ENCODE peak calls at places on chromosomes 13 and 19, in seven cellular contexts. One of them, this sample, is unnamed.

GRCh38 chr19:3679581-3679980 is 20.7 kb downstream of the PIP5K1C start:
- DNase-seq in suprapubic skin: no peak
- DNase-seq in stomach: no peak
- DNase-seq in breast epithelium: no peak
- DNase-seq in transverse colon: no peak
- DNase-seq in spleen: no peak
- DNase-seq in endothelial cell of umbilical vein: no peak
- DNase-seq in this sample: no peak

GRCh38 chr19:40614595-40615411 is 13.6 kb downstream of the LTBP4 start:
- DNase-seq in suprapubic skin: peak; percentile 94
- DNase-seq in stomach: peak; percentile 82
- DNase-seq in breast epithelium: no peak
- DNase-seq in transverse colon: peak; percentile 93
- DNase-seq in spleen: peak; percentile 85
- DNase-seq in endothelial cell of umbilical vein: peak; percentile 78
- DNase-seq in this sample: no peak

GRCh38 chr13:78610381-78610883 is 7.1 kb upstream of the POU4F1 start:
- DNase-seq in suprapubic skin: no peak
- DNase-seq in stomach: no peak
- DNase-seq in breast epithelium: no peak
- DNase-seq in transverse colon: no peak
- DNase-seq in spleen: no peak
- DNase-seq in endothelial cell of umbilical vein: no peak
- DNase-seq in this sample: no peak

GRCh38 chr19:44816301-44816700 is 7.4 kb downstream of the BCAM start:
- DNase-seq in suprapubic skin: no peak
- DNase-seq in stomach: no peak
- DNase-seq in breast epithelium: no peak
- DNase-seq in transverse colon: no peak
- DNase-seq in spleen: no peak
- DNase-seq in endothelial cell of umbilical vein: no peak
- DNase-seq in this sample: no peak

GRCh38 chr13:110685305-110685704 is 20.6 kb downstream of the CARS2 start:
- DNase-seq in suprapubic skin: no peak
- DNase-seq in stomach: no peak
- DNase-seq in breast epithelium: no peak
- DNase-seq in transverse colon: no peak
- DNase-seq in spleen: peak; percentile 8
- DNase-seq in endothelial cell of umbilical vein: no peak
- DNase-seq in this sample: no peak

GRCh38 chr19:45403781-45404556 is 900 bp downstream of the PPP1R13L start:
- DNase-seq in suprapubic skin: peak; percentile 81
- DNase-seq in stomach: peak; percentile 73
- DNase-seq in breast epithelium: peak; percentile 81
- DNase-seq in transverse colon: peak; percentile 82
- DNase-seq in spleen: peak; percentile 87
- DNase-seq in endothelial cell of umbilical vein: peak; percentile 58
- DNase-seq in this sample: no peak

GRCh38 chr13:72295173-72295572 is 428.2 kb upstream of the DACH1 start:
- DNase-seq in suprapubic skin: no peak
- DNase-seq in stomach: no peak
- DNase-seq in breast epithelium: no peak
- DNase-seq in transverse colon: no peak
- DNase-seq in spleen: no peak
- DNase-seq in endothelial cell of umbilical vein: peak; percentile 84
- DNase-seq in this sample: no peak

GRCh38 chr13:108193806-108194205 is 21.5 kb downstream of the LIG4 start:
- DNase-seq in suprapubic skin: no peak
- DNase-seq in stomach: no peak
- DNase-seq in breast epithelium: no peak
- DNase-seq in transverse colon: no peak
- DNase-seq in spleen: no peak
- DNase-seq in endothelial cell of umbilical vein: no peak
- DNase-seq in this sample: no peak

GRCh38 chr13:113880651-113881611 is 17.1 kb upstream of the GAS6 start:
- DNase-seq in suprapubic skin: peak; percentile 44
- DNase-seq in stomach: no peak
- DNase-seq in breast epithelium: no peak
- DNase-seq in transverse colon: no peak
- DNase-seq in spleen: no peak
- DNase-seq in endothelial cell of umbilical vein: peak; percentile 67
- DNase-seq in this sample: peak; percentile 82

GRCh38 chr19:35247526-35248309 is 1.1 kb upstream of the LSR start:
- DNase-seq in suprapubic skin: no peak
- DNase-seq in stomach: peak; percentile 93
- DNase-seq in breast epithelium: peak; percentile 86
- DNase-seq in transverse colon: peak; percentile 94
- DNase-seq in spleen: peak; percentile 87
- DNase-seq in endothelial cell of umbilical vein: no peak
- DNase-seq in this sample: peak; percentile 96

GRCh38 chr19:28023064-28023463 is 1189.9 kb downstream of the UQCRFS1 start:
- DNase-seq in suprapubic skin: no peak
- DNase-seq in stomach: no peak
- DNase-seq in breast epithelium: no peak
- DNase-seq in transverse colon: no peak
- DNase-seq in spleen: no peak
- DNase-seq in endothelial cell of umbilical vein: no peak
- DNase-seq in this sample: peak; percentile 16
- H3K4me3 ChIP-seq in suprapubic skin: no peak overlapping the region
- H3K4me3 ChIP-seq in stomach: no peak overlapping the region
- H3K4me3 ChIP-seq in breast epithelium: no peak overlapping the region
- H3K4me3 ChIP-seq in transverse colon: no peak overlapping the region
- H3K4me3 ChIP-seq in spleen: no peak overlapping the region
- H3K4me3 ChIP-seq in endothelial cell of umbilical vein: no peak overlapping the region
- H3K4me3 ChIP-seq in this sample: no peak overlapping the region

DNA sequence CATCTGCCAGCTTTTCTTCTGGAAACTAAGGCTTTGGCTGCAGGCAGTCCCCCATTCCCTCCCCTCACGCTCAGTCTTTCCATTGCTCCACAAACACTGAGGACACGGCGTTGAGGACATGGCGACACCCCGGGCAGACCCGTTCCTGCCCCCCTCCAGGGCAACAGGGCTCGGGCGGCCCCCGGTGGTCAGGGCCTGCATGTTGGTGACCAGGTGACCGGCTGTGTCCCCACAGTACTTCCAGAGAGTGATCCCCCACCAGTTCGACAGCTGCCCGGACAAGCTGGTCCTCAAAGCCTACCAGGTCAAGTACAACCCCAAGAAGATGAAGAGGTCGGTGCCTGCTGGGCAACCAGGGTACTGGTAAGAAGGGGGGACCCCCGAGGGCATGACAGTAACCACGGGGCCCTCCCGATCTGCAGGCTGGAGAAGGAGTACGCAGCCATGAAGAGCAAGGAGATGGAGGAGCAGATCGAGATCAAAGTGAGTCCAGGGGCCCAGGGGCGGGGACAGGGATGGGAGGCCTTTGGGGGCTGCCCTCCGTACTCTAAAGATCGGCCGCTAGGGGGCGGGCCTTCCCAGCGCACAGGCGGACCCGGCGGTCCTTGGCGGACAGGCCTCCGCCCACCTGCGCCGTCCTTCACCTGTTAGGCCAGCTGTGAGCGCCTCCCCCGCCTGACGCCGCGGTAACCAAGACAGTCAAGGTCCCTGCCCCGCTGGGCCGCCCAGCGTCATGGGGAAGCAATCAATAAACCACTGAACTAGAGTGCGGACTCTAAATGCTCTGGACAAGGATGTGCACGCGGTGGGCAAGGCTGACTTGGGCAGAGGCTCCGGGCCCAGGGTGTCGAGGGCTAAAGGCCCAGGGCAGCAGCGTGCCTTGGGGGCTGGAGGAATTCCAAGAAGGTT is 21.1 kb downstream of the PRR36 start:
- DNase-seq in suprapubic skin: peak; percentile 70
- DNase-seq in stomach: peak; percentile 87
- DNase-seq in breast epithelium: peak; percentile 74
- DNase-seq in transverse colon: peak; percentile 86
- DNase-seq in spleen: peak; percentile 91
- DNase-seq in endothelial cell of umbilical vein: peak; percentile 49
- DNase-seq in this sample: no peak
- TF ChIP-seq POLR2AphosphoS5 in suprapubic skin: no peak
- TF ChIP-seq POLR2AphosphoS5 in stomach: no peak
- TF ChIP-seq POLR2AphosphoS5 in breast epithelium: no peak
- TF ChIP-seq POLR2AphosphoS5 in transverse colon: no peak
- TF ChIP-seq POLR2AphosphoS5 in spleen: peak; percentile 21
- TF ChIP-seq POLR2AphosphoS5 in endothelial cell of umbilical vein: no peak
- TF ChIP-seq POLR2AphosphoS5 in this sample: no peak

DNA sequence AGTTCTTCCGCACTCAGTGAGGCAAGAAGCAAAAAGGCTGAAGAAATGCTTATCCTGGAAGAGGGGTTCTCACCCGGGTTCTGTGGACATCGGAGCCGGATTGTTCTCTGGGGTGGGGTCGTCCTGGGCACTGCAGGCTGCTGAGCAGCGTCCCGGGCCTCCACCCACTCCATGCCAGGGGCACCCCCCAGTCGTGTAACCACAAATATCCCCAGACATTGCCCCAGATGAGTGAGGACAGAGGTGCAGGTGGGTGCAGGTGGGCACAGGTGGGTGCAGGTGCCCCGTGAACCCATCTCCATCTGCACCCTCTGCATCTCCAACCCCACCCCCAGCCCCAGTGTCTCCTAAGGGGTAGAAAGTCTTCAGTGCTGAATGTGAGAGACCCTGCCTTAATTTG is 67.5 kb downstream of the GNG7 start:
- DNase-seq in suprapubic skin: no peak
- DNase-seq in stomach: no peak
- DNase-seq in breast epithelium: no peak
- DNase-seq in transverse colon: no peak
- DNase-seq in spleen: peak; percentile 63
- DNase-seq in endothelial cell of umbilical vein: no peak
- DNase-seq in this sample: no peak
- H3K4me3 ChIP-seq in suprapubic skin: no peak overlapping the region
- H3K4me3 ChIP-seq in stomach: no peak overlapping the region
- H3K4me3 ChIP-seq in breast epithelium: no peak overlapping the region
- H3K4me3 ChIP-seq in transverse colon: no peak overlapping the region
- H3K4me3 ChIP-seq in spleen: no peak overlapping the region
- H3K4me3 ChIP-seq in endothelial cell of umbilical vein: no peak overlapping the region
- H3K4me3 ChIP-seq in this sample: no peak overlapping the region

DNA sequence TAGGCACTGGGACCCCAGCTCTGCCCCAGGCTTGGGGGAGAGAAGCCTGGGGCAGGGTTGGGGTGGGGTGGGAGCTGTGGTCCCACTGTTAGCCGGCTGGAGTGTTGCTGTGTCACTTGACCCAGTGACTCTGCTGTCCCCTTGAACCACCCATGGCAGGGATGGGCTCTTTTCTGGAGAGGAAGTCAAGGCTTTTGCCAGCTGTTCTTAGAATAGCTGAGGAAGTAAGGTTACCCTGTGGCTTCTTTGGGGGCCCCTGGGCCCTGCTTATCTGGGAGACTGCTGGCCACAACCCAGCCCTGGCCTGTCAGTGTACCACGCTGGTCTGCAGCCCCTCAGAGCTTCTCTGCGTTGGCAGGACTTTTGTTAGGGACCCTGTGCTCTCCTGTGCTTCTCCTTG is 9.1 kb downstream of the PNPLA6 start:
- DNase-seq in suprapubic skin: no peak
- DNase-seq in stomach: no peak
- DNase-seq in breast epithelium: no peak
- DNase-seq in transverse colon: no peak
- DNase-seq in spleen: no peak
- DNase-seq in endothelial cell of umbilical vein: no peak
- DNase-seq in this sample: no peak
- TF ChIP-seq POLR2AphosphoS5 in suprapubic skin: no peak
- TF ChIP-seq POLR2AphosphoS5 in stomach: no peak
- TF ChIP-seq POLR2AphosphoS5 in breast epithelium: no peak
- TF ChIP-seq POLR2AphosphoS5 in transverse colon: no peak
- TF ChIP-seq POLR2AphosphoS5 in spleen: no peak
- TF ChIP-seq POLR2AphosphoS5 in endothelial cell of umbilical vein: no peak
- TF ChIP-seq POLR2AphosphoS5 in this sample: no peak

GRCh38 chr19:15225797-15226196 is 6.5 kb downstream of the EPHX3 start:
- DNase-seq in suprapubic skin: no peak
- DNase-seq in stomach: no peak
- DNase-seq in breast epithelium: no peak
- DNase-seq in transverse colon: no peak
- DNase-seq in spleen: no peak
- DNase-seq in endothelial cell of umbilical vein: no peak
- DNase-seq in this sample: no peak

GRCh38 chr19:15223649-15224371 is 8.4 kb downstream of the EPHX3 start:
- DNase-seq in suprapubic skin: no peak
- DNase-seq in stomach: no peak
- DNase-seq in breast epithelium: no peak
- DNase-seq in transverse colon: no peak
- DNase-seq in spleen: no peak
- DNase-seq in endothelial cell of umbilical vein: no peak
- DNase-seq in this sample: no peak

GRCh38 chr19:15227261-15227660 is 5.0 kb downstream of the EPHX3 start:
- DNase-seq in suprapubic skin: no peak
- DNase-seq in stomach: no peak
- DNase-seq in breast epithelium: no peak
- DNase-seq in transverse colon: no peak
- DNase-seq in spleen: no peak
- DNase-seq in endothelial cell of umbilical vein: no peak
- DNase-seq in this sample: no peak

GRCh38 chr19:15218501-15218900 is 13.7 kb downstream of the EPHX3 start:
- DNase-seq in suprapubic skin: no peak
- DNase-seq in stomach: no peak
- DNase-seq in breast epithelium: no peak
- DNase-seq in transverse colon: no peak
- DNase-seq in spleen: no peak
- DNase-seq in endothelial cell of umbilical vein: no peak
- DNase-seq in this sample: no peak

DNA sequence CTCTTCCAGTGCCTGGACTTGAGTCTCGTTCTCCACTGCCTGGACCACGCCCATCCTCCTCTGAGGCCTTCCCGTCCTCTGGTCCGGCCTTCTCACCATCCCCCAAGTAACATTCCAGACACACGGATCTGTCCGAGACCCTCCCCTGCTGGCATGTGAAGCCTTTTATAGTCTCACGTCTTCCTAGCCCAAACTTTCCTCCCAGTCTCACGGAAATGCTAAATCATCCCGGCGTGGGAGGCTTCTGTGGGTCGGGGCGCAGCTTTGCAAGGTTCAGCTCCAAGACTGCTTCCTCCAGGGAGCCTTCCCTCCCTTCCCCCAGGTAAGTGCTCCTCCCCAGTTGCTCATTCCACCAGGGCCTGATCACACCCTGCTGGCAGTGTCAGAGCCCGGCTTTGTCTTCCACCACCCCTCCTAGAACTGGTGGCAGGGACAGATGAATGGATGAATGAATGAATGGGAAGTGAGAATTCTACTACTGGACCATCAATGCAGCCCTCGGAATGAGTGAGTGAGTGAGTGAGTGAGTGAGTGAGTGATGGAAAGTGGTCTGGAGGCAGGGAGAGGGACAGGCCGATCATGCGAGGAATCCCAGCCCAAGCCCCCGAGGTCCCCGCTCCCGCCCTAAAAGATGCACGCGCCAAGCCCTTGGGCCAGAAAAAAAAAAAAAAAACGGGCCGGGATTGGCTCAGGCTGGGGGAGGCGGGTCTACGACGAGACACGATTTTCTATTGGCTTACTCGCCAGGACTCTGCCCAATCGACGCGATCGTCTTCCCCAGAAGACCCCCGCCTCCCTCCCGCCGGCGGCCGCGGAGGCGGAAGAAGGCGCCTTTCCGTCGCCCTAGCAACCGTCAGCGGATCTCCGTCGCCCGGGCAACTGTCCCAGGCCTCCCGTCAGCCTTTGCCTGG is 9.3 kb downstream of the EPHX3 start:
- DNase-seq in suprapubic skin: peak; percentile 92
- DNase-seq in stomach: peak; percentile 79
- DNase-seq in breast epithelium: peak; percentile 78
- DNase-seq in transverse colon: peak; percentile 82
- DNase-seq in spleen: peak; percentile 93
- DNase-seq in endothelial cell of umbilical vein: peak; percentile 93
- DNase-seq in this sample: no peak
- H3K4me3 ChIP-seq in suprapubic skin: peak overlapping the region; percentile 65
- H3K4me3 ChIP-seq in stomach: peak overlapping the region; percentile 57
- H3K4me3 ChIP-seq in breast epithelium: peak overlapping the region; percentile 85
- H3K4me3 ChIP-seq in transverse colon: peak overlapping the region; percentile 57
- H3K4me3 ChIP-seq in spleen: peak overlapping the region; percentile 48
- H3K4me3 ChIP-seq in endothelial cell of umbilical vein: peak overlapping the region; percentile 44
- H3K4me3 ChIP-seq in this sample: peak overlapping the region; percentile 72

GRCh38 chr19:38402623-38402966 is 298 bp upstream of the FAM98C start:
- DNase-seq in suprapubic skin: no peak
- DNase-seq in stomach: no peak
- DNase-seq in breast epithelium: no peak
- DNase-seq in transverse colon: no peak
- DNase-seq in spleen: no peak
- DNase-seq in endothelial cell of umbilical vein: no peak
- DNase-seq in this sample: no peak
- TF ChIP-seq POLR2AphosphoS5 in suprapubic skin: no peak
- TF ChIP-seq POLR2AphosphoS5 in stomach: peak; percentile 31
- TF ChIP-seq POLR2AphosphoS5 in breast epithelium: no peak
- TF ChIP-seq POLR2AphosphoS5 in transverse colon: no peak
- TF ChIP-seq POLR2AphosphoS5 in spleen: no peak
- TF ChIP-seq POLR2AphosphoS5 in endothelial cell of umbilical vein: no peak
- TF ChIP-seq POLR2AphosphoS5 in this sample: no peak